ENCODE peak calls at places on chromosomes 6 and 20, in four cellular contexts. V, P, Z and Y are unnamed samples.

GRCh38 chr6:136927313-136927712 is 5.2 kb downstream of the SLC35D3 start:
- DNase-seq in V (no peak), Z (no peak), P (peak), Y (no peak)

GRCh38 chr6:13364842-13365241 is 36.5 kb upstream of the TBC1D7 start:
- DNase-seq in V (no peak), Z (no peak), P (no peak), Y (no peak)

GRCh38 chr20:6919792-6920468 is 152.4 kb downstream of the BMP2 start:
- DNase-seq in V (no peak), Z (no peak), P (no peak), Y (peak)

GRCh38 chr6:79377047-79377446 is 142.6 kb upstream of the HMGN3 start:
- DNase-seq in P (no peak), Z (no peak), V (no peak), Y (no peak)

GRCh38 chr6:133973109-133973971 is 20.3 kb downstream of the TBPL1 start:
- DNase-seq in Z (no peak), V (no peak), P (peak), Y (peak)

GRCh38 chr6:6314601-6315000 is 5.9 kb downstream of the F13A1 start:
- DNase-seq in P (no peak), Z (no peak), V (no peak), Y (no peak)

GRCh38 chr6:2688416-2689064 is 62.2 kb downstream of the MYLK4 start:
- DNase-seq in P (peak), Z (no peak), V (peak), Y (no peak)

GRCh38 chr20:62838511-62838910 is 21.7 kb downstream of the COL9A3 start:
- DNase-seq in P (no peak), V (no peak), Z (no peak), Y (no peak)

GRCh38 chr6:26571592-26572296 is 25.0 kb upstream of the ABT1 start:
- DNase-seq in Z (peak), V (no peak), P (peak), Y (peak)

GRCh38 chr6:43123691-43124314 is 47.3 kb upstream of the SRF start:
- DNase-seq in P (no peak), V (no peak), Z (no peak), Y (peak)

GRCh38 chr6:75488026-75488425 is 5.6 kb downstream of the FILIP1 start:
- DNase-seq in V (no peak), Z (no peak), P (no peak), Y (no peak)

GRCh38 chr6:158769696-158770446 is 49.3 kb downstream of the EZR start:
- DNase-seq in V (no peak), Z (no peak), P (no peak), Y (peak)

GRCh38 chr6:41502607-41503434 is 43.4 kb upstream of the FOXP4 start:
- DNase-seq in P (no peak), V (no peak), Z (no peak), Y (peak)

GRCh38 chr20:17885544-17885943 is 83.0 kb downstream of the SNX5 start:
- DNase-seq in P (no peak), V (no peak), Z (no peak), Y (no peak)

GRCh38 chr6:87334683-87335082 is 5.6 kb upstream of the GJB7 start:
- DNase-seq in Z (no peak), V (no peak), P (no peak), Y (no peak)

GRCh38 chr20:59962155-59962554 is 3.9 kb downstream of the CDH26 start:
- DNase-seq in Z (no peak), P (no peak), V (no peak), Y (no peak)

GRCh38 chr20:14963262-14963663 is 625.9 kb upstream of the FLRT3 start:
- DNase-seq in V (no peak), Z (no peak), P (no peak), Y (no peak)

GRCh38 chr6:101120747-101121146 is 239.6 kb upstream of the ASCC3 start:
- DNase-seq in P (no peak), Z (no peak), V (no peak), Y (no peak)

GRCh38 chr6:71291991-71292390 is 3.4 kb downstream of the OGFRL1 start:
- DNase-seq in P (peak), Z (no peak), V (no peak), Y (no peak)

GRCh38 chr6:160431791-160432404 is 83.7 kb downstream of the SLC22A3 start:
- DNase-seq in P (no peak), Z (no peak), V (no peak), Y (no peak)

GRCh38 chr20:15991279-15991678 is 582.0 kb downstream of the KIF16B start:
- DNase-seq in Z (no peak), P (no peak), V (no peak), Y (no peak)

GRCh38 chr6:157107915-157108651 is 215.2 kb downstream of the TMEM242 start:
- DNase-seq in Z (no peak), V (peak), P (peak), Y (peak)

GRCh38 chr20:63968928-63969760 is 586 bp downstream of the ZNF512B start:
- DNase-seq in Z (no peak), P (peak), V (no peak), Y (peak)

GRCh38 chr20:57964011-57964862 is 254.4 kb upstream of the PMEPA1 start:
- DNase-seq in V (no peak), P (no peak), Z (no peak), Y (no peak)